ENCODE peak calls at places on chromosomes 7 and 10, in seven cellular contexts. One of them, this sample, is unnamed.

GRCh38 chr10:73641272-73642060 is at the start of gene MYOZ1:
- DNase-seq in sigmoid colon: no peak
- DNase-seq in A549: no peak
- DNase-seq in stomach: no peak
- DNase-seq in ovary: no peak
- DNase-seq in tibial nerve: no peak
- DNase-seq in H1: no peak
- DNase-seq in this sample: no peak

GRCh38 chr10:24381235-24382010 is 172.5 kb downstream of the KIAA1217 start:
- DNase-seq in tibial nerve: no peak
- DNase-seq in A549: no peak
- DNase-seq in sigmoid colon: no peak
- DNase-seq in ovary: no peak
- DNase-seq in H1: no peak
- DNase-seq in stomach: no peak
- DNase-seq in this sample: no peak

GRCh38 chr7:132276986-132277716 is 299.1 kb downstream of the PLXNA4 start:
- DNase-seq in sigmoid colon: no peak
- DNase-seq in tibial nerve: no peak
- DNase-seq in stomach: no peak
- DNase-seq in ovary: no peak
- DNase-seq in H1: no peak
- DNase-seq in A549: peak; percentile 77
- DNase-seq in this sample: no peak

GRCh38 chr10:63396123-63396719 is 69.6 kb downstream of the JMJD1C start:
- DNase-seq in tibial nerve: no peak
- DNase-seq in ovary: no peak
- DNase-seq in H1: no peak
- DNase-seq in stomach: no peak
- DNase-seq in A549: no peak
- DNase-seq in sigmoid colon: no peak
- DNase-seq in this sample: no peak

GRCh38 chr7:70743531-70743930 is 388.4 kb upstream of the GALNT17 start:
- DNase-seq in A549: no peak
- DNase-seq in ovary: no peak
- DNase-seq in stomach: no peak
- DNase-seq in tibial nerve: no peak
- DNase-seq in sigmoid colon: no peak
- DNase-seq in H1: no peak
- DNase-seq in this sample: no peak

GRCh38 chr10:30134546-30134945 is 75.2 kb upstream of the JCAD start:
- DNase-seq in tibial nerve: no peak
- DNase-seq in stomach: no peak
- DNase-seq in A549: no peak
- DNase-seq in sigmoid colon: no peak
- DNase-seq in ovary: no peak
- DNase-seq in H1: no peak
- DNase-seq in this sample: no peak

GRCh38 chr10:62996925-62997324 is 136.2 kb upstream of the NRBF2 start:
- DNase-seq in stomach: no peak
- DNase-seq in sigmoid colon: no peak
- DNase-seq in A549: no peak
- DNase-seq in ovary: no peak
- DNase-seq in H1: no peak
- DNase-seq in tibial nerve: no peak
- DNase-seq in this sample: no peak

GRCh38 chr7:107725138-107725740 is 18.7 kb upstream of the CBLL1 start:
- DNase-seq in H1: no peak
- DNase-seq in A549: peak; percentile 61
- DNase-seq in stomach: peak; percentile 53
- DNase-seq in ovary: peak; percentile 21
- DNase-seq in sigmoid colon: no peak
- DNase-seq in tibial nerve: no peak
- DNase-seq in this sample: peak; percentile 39

GRCh38 chr7:64871761-64872160 is 31.3 kb upstream of the ZNF273 start:
- DNase-seq in stomach: peak; percentile 19
- DNase-seq in sigmoid colon: no peak
- DNase-seq in A549: no peak
- DNase-seq in ovary: no peak
- DNase-seq in tibial nerve: no peak
- DNase-seq in H1: no peak
- DNase-seq in this sample: no peak

GRCh38 chr7:124812764-124813163 is 47.2 kb upstream of the GPR37 start:
- DNase-seq in H1: no peak
- DNase-seq in tibial nerve: no peak
- DNase-seq in sigmoid colon: no peak
- DNase-seq in ovary: no peak
- DNase-seq in stomach: no peak
- DNase-seq in A549: no peak
- DNase-seq in this sample: no peak
- H3K4me1 ChIP-seq in H1: no peaks in the 10 kb centered on the region
- H3K4me1 ChIP-seq in tibial nerve: no peaks in the 10 kb centered on the region
- H3K4me1 ChIP-seq in sigmoid colon: no peaks in the 10 kb centered on the region
- H3K4me1 ChIP-seq in ovary: no peaks in the 10 kb centered on the region
- H3K4me1 ChIP-seq in stomach: no peaks in the 10 kb centered on the region
- H3K4me1 ChIP-seq in A549: no peaks in the 10 kb centered on the region
- H3K4me1 ChIP-seq in this sample: no peaks in the 10 kb centered on the region

GRCh38 chr7:83457022-83457892 is 191.7 kb downstream of the SEMA3E start:
- DNase-seq in sigmoid colon: no peak
- DNase-seq in stomach: no peak
- DNase-seq in H1: no peak
- DNase-seq in tibial nerve: no peak
- DNase-seq in ovary: no peak
- DNase-seq in A549: no peak
- DNase-seq in this sample: no peak
- TF ChIP-seq EP300 in sigmoid colon: no peak
- TF ChIP-seq EP300 in stomach: no peak
- TF ChIP-seq EP300 in H1: no peak
- TF ChIP-seq EP300 in tibial nerve: no peak
- TF ChIP-seq EP300 in ovary: no peak
- TF ChIP-seq EP300 in A549: no peak
- TF ChIP-seq EP300 in this sample: no peak

GRCh38 chr10:119616879-119617580 is 20.3 kb upstream of the TIAL1 start:
- DNase-seq in ovary: peak; percentile 30
- DNase-seq in A549: no peak
- DNase-seq in stomach: no peak
- DNase-seq in tibial nerve: peak; percentile 50
- DNase-seq in sigmoid colon: no peak
- DNase-seq in H1: no peak
- DNase-seq in this sample: no peak
- TF ChIP-seq CTCF in ovary: no peak
- TF ChIP-seq CTCF in A549: peak; percentile 23
- TF ChIP-seq CTCF in stomach: no peak
- TF ChIP-seq CTCF in tibial nerve: peak; percentile 44
- TF ChIP-seq CTCF in sigmoid colon: no peak
- TF ChIP-seq CTCF in H1: peak; percentile 54
- TF ChIP-seq CTCF in this sample: no peak

DNA sequence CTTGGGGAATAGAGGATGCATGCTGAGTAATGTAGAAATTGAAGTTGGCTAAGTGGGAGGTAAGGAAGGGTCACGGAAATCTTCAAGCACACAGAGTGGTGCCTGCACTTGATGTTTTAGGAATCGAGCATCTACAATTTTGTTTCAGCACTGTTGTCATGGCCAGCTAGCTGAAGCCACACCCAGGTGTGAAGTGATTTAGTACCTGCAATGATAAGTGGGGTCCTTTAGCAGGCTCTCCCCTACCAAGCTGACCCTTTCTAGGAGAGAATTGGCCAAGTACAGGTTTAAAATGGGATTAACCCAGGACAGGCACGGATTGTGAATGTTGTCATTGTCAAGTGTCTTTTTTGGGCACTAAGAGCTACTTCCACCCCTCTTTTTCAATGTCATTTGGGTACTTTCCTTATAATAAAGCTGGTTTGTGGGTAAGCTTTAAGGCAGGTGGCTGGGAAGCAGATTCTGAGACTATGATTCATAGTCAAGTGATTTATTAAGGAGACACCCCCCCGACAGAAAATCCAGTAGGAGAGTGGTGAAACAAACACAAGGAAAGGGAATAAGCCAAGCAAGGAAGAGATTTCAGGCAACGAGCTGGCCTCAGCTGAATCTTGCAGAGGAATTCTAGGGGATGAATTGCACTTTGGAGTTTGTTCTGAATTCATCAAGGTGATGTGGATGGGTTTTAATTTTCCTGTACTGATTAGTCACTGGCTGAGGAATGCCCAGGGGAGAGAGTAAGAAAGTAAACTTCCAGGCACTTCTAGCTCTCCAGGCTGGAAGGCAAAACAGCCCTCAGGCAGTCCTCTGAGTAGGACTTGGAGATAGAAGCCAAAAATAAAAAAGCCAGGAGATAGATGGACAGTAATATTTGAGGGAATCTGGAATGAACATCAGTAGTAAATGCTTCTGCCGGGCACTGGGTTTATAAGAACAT is 1128.4 kb downstream of the SORCS3 start:
- DNase-seq in sigmoid colon: no peak
- DNase-seq in stomach: no peak
- DNase-seq in ovary: no peak
- DNase-seq in A549: no peak
- DNase-seq in H1: no peak
- DNase-seq in tibial nerve: no peak
- DNase-seq in this sample: no peak
- H3K4me1 ChIP-seq in sigmoid colon: peaks cover 12% of the 10 kb centered on the region
- H3K4me1 ChIP-seq in stomach: no peaks in the 10 kb centered on the region
- H3K4me1 ChIP-seq in ovary: no peaks in the 10 kb centered on the region
- H3K4me1 ChIP-seq in A549: no peaks in the 10 kb centered on the region
- H3K4me1 ChIP-seq in H1: no peaks in the 10 kb centered on the region
- H3K4me1 ChIP-seq in tibial nerve: no peaks in the 10 kb centered on the region
- H3K4me1 ChIP-seq in this sample: no peaks in the 10 kb centered on the region

DNA sequence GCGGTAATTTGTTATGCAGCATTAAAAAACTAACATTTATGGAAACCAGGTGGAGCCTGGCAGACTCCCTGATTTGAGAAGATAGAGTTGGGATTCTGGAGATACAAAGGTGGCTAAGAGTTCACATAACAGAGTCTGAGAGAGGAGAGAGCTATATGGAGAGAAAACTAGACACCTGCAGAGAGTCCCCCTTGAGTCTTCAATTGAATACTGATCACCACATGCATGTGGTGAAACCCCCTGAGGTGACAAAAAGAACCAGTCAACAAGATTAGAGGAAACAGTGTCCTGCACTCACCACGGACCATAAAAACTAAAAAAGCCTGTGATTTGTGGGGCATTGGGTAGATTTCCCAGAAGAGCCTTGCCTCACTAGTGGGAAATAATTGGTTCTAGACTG is 10.1 kb downstream of the GIMAP2 start:
- DNase-seq in sigmoid colon: no peak
- DNase-seq in tibial nerve: no peak
- DNase-seq in ovary: no peak
- DNase-seq in stomach: no peak
- DNase-seq in H1: no peak
- DNase-seq in A549: no peak
- DNase-seq in this sample: no peak
- TF ChIP-seq EP300 in sigmoid colon: no peak
- TF ChIP-seq EP300 in tibial nerve: no peak
- TF ChIP-seq EP300 in ovary: no peak
- TF ChIP-seq EP300 in stomach: no peak
- TF ChIP-seq EP300 in H1: no peak
- TF ChIP-seq EP300 in A549: no peak
- TF ChIP-seq EP300 in this sample: no peak

DNA sequence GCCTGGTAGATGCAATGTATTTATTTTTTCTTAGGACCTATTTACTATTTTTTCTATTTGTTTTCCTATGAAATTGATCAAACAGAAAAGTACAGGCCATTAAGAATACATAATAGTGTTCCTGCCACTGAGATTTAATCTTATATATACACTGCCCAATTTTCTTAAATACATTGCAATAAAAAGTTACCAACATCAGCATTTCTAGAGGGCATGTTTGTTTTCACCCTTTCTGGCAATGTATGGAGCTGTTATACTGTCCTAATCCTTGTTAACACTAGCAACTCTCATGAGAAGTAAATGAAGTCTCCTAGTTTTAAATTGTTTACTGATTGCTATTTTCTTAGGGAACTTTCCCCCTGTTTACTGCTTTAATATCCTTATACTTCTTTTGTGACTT is 359.1 kb upstream of the SEMA3A start:
- DNase-seq in ovary: no peak
- DNase-seq in stomach: no peak
- DNase-seq in tibial nerve: no peak
- DNase-seq in H1: no peak
- DNase-seq in A549: no peak
- DNase-seq in sigmoid colon: no peak
- DNase-seq in this sample: no peak
- TF ChIP-seq CTCF in ovary: no peak
- TF ChIP-seq CTCF in stomach: no peak
- TF ChIP-seq CTCF in tibial nerve: no peak
- TF ChIP-seq CTCF in H1: no peak
- TF ChIP-seq CTCF in A549: no peak
- TF ChIP-seq CTCF in sigmoid colon: no peak
- TF ChIP-seq CTCF in this sample: no peak

GRCh38 chr7:121879544-121879943 is 6.6 kb downstream of the PTPRZ1 start:
- DNase-seq in sigmoid colon: no peak
- DNase-seq in ovary: no peak
- DNase-seq in tibial nerve: no peak
- DNase-seq in stomach: no peak
- DNase-seq in H1: no peak
- DNase-seq in A549: no peak
- DNase-seq in this sample: no peak
- H3K4me1 ChIP-seq in sigmoid colon: no peaks in the 10 kb centered on the region
- H3K4me1 ChIP-seq in ovary: no peaks in the 10 kb centered on the region
- H3K4me1 ChIP-seq in tibial nerve: peaks cover 2% of the 10 kb centered on the region
- H3K4me1 ChIP-seq in stomach: no peaks in the 10 kb centered on the region
- H3K4me1 ChIP-seq in H1: peaks cover 19% of the 10 kb centered on the region
- H3K4me1 ChIP-seq in A549: no peaks in the 10 kb centered on the region
- H3K4me1 ChIP-seq in this sample: no peaks in the 10 kb centered on the region

DNA sequence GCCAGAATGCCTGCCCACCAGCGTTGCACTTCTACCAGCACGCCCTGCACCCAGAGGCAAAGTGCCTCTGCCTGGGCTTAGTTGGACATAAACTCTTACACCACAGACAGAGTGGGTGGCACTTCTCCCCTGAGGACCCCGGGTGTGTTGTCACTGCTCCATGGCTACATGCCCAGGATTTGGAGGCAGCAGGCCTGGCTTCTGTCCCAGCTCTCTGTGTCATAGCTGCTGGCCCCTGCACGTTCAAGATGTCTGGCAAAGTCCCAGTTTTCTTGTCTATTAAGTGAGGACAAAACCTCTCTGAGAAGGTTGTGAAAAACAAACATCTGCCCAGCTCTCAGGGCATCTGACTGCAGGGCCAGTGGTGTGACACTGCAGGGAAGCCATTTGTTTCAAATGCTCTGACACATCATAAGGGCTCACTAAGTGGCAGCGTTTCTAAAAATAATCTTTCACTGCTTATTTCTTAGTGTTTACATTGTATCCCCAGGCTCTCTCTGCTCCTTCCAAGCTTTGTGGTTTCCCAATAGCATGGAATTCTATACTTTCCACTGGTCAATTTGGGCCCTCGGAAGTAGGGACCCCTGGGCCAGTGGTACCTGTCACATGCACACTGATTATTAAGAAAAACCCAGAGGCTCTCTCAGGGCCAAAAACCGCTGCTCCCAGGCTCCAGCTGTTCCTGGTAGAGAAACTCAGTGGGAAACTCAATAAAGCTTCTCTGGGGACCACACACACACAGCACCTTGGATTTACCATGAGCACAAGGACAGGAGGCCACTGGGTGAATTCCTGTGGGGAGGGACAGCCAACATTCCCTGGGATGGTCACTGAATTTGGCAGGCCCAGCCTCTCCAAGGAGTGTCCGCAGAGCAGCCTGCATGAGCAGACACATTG is 86.2 kb upstream of the ANLN start:
- DNase-seq in A549: peak; percentile 66
- DNase-seq in tibial nerve: peak; percentile 73
- DNase-seq in sigmoid colon: peak; percentile 92
- DNase-seq in stomach: peak; percentile 78
- DNase-seq in H1: no peak
- DNase-seq in ovary: peak; percentile 61
- DNase-seq in this sample: peak; percentile 54
- TF ChIP-seq EP300 in A549: peak; percentile 74
- TF ChIP-seq EP300 in tibial nerve: peak; percentile 79
- TF ChIP-seq EP300 in sigmoid colon: peak; percentile 34
- TF ChIP-seq EP300 in stomach: peak; percentile 22
- TF ChIP-seq EP300 in H1: no peak
- TF ChIP-seq EP300 in ovary: no peak
- TF ChIP-seq EP300 in this sample: no peak